ENCODE peak calls at places on chromosome 12, in seven cellular contexts. C is PC-9, V is fibroblast of mammary gland, Z is A673, J is kidney epithelial cell, O is cardiac fibroblast, E is prostate gland. P is an unnamed sample.

GRCh38 chr12:128820723-128821432 is 2.9 kb downstream of the SLC15A4 start:
- DNase-seq in V (no peak), E (no peak), J (no peak), Z (no peak), O (no peak), C (no peak), P (no peak)

GRCh38 chr12:77855548-77855947 is 24.9 kb downstream of the NAV3 start:
- DNase-seq in J (no peak), C (no peak), E (no peak), Z (no peak), O (no peak), V (peak), P (peak)

GRCh38 chr12:55767156-55767555 is 24.2 kb downstream of the GDF11 start:
- DNase-seq in J (no peak), V (no peak), Z (no peak), C (no peak), E (no peak), O (no peak), P (no peak)

GRCh38 chr12:68963456-68963859 is 30.5 kb upstream of the CPM start:
- DNase-seq in Z (no peak), C (no peak), V (peak), E (no peak), J (no peak), O (peak), P (no peak)

GRCh38 chr12:9388379-9388778 is 180.2 kb upstream of the PZP start:
- DNase-seq in C (no peak), E (no peak), V (no peak), J (no peak), Z (no peak), O (no peak), P (no peak)

GRCh38 chr12:133057446-133057845 is 20.1 kb downstream of the ZNF84 start:
- DNase-seq in E (no peak), C (no peak), Z (no peak), V (peak), O (peak), J (no peak), P (peak)

GRCh38 chr12:125122668-125123067 is 57.4 kb downstream of the AACS start:
- DNase-seq in Z (no peak), E (no peak), O (no peak), J (no peak), C (no peak), V (no peak), P (no peak)

GRCh38 chr12:15472036-15472435 is 149.7 kb downstream of the PTPRO start:
- DNase-seq in O (no peak), V (no peak), E (no peak), Z (no peak), J (no peak), C (peak), P (no peak)

GRCh38 chr12:71161575-71161974 is 3.8 kb upstream of the TSPAN8 start:
- DNase-seq in Z (no peak), V (no peak), C (no peak), E (no peak), O (no peak), J (no peak), P (no peak)

GRCh38 chr12:83042441-83043215 is 355.9 kb downstream of the TMTC2 start:
- DNase-seq in C (no peak), Z (peak), V (no peak), E (no peak), O (no peak), J (no peak), P (peak)

GRCh38 chr12:51676875-51677274 is 85.8 kb downstream of the SCN8A start:
- DNase-seq in J (no peak), C (no peak), V (no peak), O (no peak), E (no peak), Z (no peak), P (no peak)

GRCh38 chr12:75155962-75156361 is 53.7 kb downstream of the KCNC2 start:
- DNase-seq in C (no peak), E (no peak), J (no peak), Z (no peak), O (no peak), V (no peak), P (no peak)

GRCh38 chr12:112998997-112999767 is 20.9 kb downstream of the OAS2 start:
- DNase-seq in C (no peak), V (no peak), J (no peak), Z (no peak), E (no peak), O (no peak), P (no peak)

GRCh38 chr12:131990066-131990979 is 40.6 kb downstream of the EP400 start:
- DNase-seq in V (no peak), E (no peak), Z (peak), O (no peak), C (no peak), J (no peak), P (peak)

GRCh38 chr12:12893438-12893837 is 2.1 kb downstream of the GPRC5A start:
- DNase-seq in Z (no peak), C (peak), E (no peak), J (no peak), V (no peak), O (no peak), P (no peak)

GRCh38 chr12:90729741-90730140 is 225.2 kb downstream of the CCER1 start:
- DNase-seq in C (peak), J (no peak), Z (no peak), V (peak), E (no peak), O (peak), P (peak)

GRCh38 chr12:107903377-107904061 is 129.0 kb downstream of the ASCL4 start:
- DNase-seq in O (no peak), Z (peak), C (no peak), E (peak), J (no peak), V (no peak), P (no peak)

GRCh38 chr12:130213249-130213648 is 51.0 kb downstream of the FZD10 start:
- DNase-seq in E (no peak), C (no peak), O (no peak), J (no peak), V (no peak), Z (no peak), P (no peak)

GRCh38 chr12:88921890-88922532 is 341.7 kb upstream of the KITLG start:
- DNase-seq in C (no peak), J (no peak), Z (no peak), V (no peak), E (no peak), O (no peak), P (no peak)

GRCh38 chr12:102116392-102116791 is 3.5 kb downstream of the NUP37 start:
- DNase-seq in E (no peak), V (no peak), C (no peak), J (no peak), Z (no peak), O (no peak), P (no peak)

GRCh38 chr12:75655233-75655879 is 143.9 kb upstream of the KRR1 start:
- DNase-seq in C (no peak), V (no peak), O (no peak), E (no peak), Z (no peak), J (no peak), P (no peak)

DNA sequence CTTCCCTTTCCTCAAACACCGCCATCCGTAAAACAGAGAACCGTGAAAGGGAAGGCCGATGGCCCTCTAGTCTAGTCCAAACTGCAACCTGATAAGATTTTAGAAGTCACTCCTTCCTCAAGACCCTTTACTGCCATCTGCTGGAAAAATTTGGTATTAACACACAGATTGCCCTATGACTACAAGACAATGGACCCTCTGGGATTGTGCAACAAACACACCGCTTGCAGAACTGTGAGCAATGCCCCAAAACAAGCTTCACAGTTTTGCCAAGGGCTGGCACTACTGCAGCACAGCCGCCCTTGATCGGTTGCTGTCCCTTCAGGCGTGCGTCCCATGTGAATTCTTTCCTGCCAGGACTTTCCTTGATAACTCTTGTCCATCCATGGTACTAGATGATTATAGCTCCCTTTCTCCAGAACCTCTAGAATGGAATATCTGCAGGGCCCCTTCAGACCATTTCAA is 23.1 kb downstream of the LLPH start:
- DNase-seq in O (peak), E (peak), V (peak), Z (peak), C (peak), J (peak), P (peak)
- TF ChIP-seq CTCF in O (peak), E (peak), V (peak), Z (peak), C (peak), J (peak), P (peak)

GRCh38 chr12:59629890-59630289 is 34.1 kb downstream of the SLC16A7 start:
- DNase-seq in O (no peak), Z (no peak), J (no peak), C (no peak), E (no peak), V (no peak), P (no peak)

GRCh38 chr12:59636945-59637656 is 41.3 kb downstream of the SLC16A7 start:
- DNase-seq in V (no peak), C (no peak), E (no peak), O (no peak), J (no peak), Z (no peak), P (no peak)

GRCh38 chr12:59634254-59634653 is 38.4 kb downstream of the SLC16A7 start:
- DNase-seq in Z (no peak), V (no peak), C (no peak), J (no peak), E (no peak), O (no peak), P (no peak)

GRCh38 chr12:59627582-59627981 is 31.8 kb downstream of the SLC16A7 start:
- DNase-seq in V (no peak), J (no peak), C (no peak), E (no peak), Z (no peak), O (no peak), P (no peak)

DNA sequence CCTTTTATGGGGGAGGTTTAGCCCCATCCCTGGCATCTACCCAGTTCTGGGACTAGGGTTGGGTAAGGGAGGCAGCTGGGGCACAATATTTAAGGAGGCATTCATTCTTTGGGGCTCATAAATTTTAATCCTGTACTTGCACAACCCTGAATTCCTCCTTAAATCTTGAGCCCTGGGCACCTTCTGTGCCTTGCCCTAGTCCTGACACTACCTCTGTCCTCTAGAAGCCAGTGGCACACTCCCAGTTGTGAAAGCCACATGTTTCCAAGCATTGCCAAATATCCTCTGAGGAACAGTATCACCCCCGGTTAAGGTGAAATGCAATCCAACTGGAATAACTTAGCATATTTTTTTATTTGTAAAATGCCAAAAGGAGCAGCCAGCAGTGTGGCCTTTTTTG is 36.6 kb downstream of the SLC16A7 start:
- DNase-seq in E (no peak), Z (no peak), O (peak), C (no peak), J (no peak), V (peak), P (no peak)
- H3K4me3 ChIP-seq in E (no peak), Z (no peak), O (no peak), C (no peak), J (no peak), V (no peak), P (no peak)

GRCh38 chr12:97283297-97283696 is 179.3 kb upstream of the RMST start:
- DNase-seq in Z (peak), C (no peak), V (no peak), O (no peak), J (no peak), E (no peak), P (no peak)
- TF ChIP-seq CTCF in Z (peak), C (peak), V (no peak), O (no peak), J (peak), E (no peak), P (no peak)

DNA sequence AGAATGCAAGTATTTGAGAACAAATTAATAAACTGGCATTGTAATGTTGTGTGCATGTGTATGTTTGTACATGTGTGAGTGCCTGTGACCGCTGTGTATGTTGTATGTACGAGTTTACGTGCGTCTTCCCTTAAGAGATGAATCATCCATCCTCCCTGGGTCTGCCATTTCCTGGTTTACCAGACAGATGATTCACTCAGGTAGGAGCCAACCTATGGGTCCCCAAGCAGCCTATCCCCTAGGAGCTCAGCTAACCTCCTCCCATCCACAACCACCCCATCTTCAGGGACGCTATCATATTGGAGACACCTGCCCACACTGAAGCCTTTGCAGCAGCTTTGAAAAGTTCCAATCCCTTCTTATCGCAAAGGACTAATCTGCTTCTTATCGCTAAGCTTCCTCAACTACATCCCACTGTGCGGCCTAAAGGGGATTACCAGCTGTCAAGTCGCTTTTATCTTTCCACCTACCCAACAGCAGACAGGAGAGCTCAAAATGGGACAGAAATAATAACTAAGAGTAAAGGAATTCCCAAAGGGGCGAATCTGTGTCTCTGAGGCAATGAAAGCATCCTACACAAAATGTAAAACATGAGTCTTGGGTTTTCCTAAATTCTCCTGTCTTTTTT is 81.5 kb upstream of the TMCC3 start:
- DNase-seq in J (no peak), O (no peak), Z (no peak), V (no peak), C (no peak), E (no peak), P (no peak)
- H3K4me3 ChIP-seq in J (no peak), O (no peak), Z (no peak), V (no peak), C (no peak), E (no peak), P (no peak)

GRCh38 chr12:57273516-57273915 is 22.5 kb upstream of the STAC3 start:
- DNase-seq in J (no peak), V (no peak), O (no peak), Z (no peak), C (no peak), E (no peak), P (no peak)
- TF ChIP-seq CTCF in J (no peak), V (no peak), O (no peak), Z (no peak), C (no peak), E (no peak), P (no peak)

DNA sequence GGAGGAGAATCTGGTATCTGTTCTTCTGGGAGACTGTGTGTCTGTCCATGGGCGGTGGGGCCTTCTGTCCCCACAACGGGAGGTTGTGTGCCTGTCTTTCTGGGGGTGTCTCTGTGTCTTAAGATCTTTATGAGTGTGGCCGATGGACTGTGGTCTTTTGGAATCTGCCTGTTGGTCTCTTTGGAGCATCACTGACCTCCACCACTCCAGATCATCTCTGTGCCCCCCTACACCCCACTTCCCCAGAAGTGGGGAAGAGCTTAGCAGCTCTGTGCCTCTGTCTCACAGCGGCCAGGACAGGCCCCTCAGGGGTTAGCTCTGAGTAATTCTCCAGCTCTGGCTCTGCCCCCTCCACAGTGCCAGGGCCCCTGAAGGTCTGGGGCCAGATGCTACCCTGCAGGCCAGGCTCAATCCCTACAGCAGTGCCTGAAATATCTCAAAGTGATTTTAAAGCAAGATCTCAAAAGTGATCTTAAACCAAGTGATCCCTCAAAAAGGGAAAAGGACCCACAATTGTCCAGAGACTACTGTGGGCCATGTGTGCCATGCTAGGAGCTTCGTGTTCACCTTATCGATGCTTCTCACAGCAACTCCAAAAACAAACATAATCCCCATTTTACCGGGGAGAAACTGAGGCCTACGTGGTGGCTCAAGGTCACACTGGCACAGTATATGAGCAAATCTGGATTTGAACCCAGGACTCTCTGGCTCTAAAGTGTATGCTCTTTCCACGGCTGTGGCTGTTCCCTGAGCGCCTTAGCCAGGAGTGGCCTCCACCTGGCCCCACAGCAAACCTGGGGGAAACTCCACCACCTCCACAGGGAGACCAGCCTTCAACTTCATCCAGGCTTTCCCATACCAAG is 26.0 kb upstream of the KRT78 start:
- DNase-seq in J (no peak), Z (no peak), O (peak), V (no peak), E (no peak), C (no peak), P (peak)
- H3K4me3 ChIP-seq in J (no peak), Z (peak), O (peak), V (peak), E (peak), C (peak), P (no peak)

DNA sequence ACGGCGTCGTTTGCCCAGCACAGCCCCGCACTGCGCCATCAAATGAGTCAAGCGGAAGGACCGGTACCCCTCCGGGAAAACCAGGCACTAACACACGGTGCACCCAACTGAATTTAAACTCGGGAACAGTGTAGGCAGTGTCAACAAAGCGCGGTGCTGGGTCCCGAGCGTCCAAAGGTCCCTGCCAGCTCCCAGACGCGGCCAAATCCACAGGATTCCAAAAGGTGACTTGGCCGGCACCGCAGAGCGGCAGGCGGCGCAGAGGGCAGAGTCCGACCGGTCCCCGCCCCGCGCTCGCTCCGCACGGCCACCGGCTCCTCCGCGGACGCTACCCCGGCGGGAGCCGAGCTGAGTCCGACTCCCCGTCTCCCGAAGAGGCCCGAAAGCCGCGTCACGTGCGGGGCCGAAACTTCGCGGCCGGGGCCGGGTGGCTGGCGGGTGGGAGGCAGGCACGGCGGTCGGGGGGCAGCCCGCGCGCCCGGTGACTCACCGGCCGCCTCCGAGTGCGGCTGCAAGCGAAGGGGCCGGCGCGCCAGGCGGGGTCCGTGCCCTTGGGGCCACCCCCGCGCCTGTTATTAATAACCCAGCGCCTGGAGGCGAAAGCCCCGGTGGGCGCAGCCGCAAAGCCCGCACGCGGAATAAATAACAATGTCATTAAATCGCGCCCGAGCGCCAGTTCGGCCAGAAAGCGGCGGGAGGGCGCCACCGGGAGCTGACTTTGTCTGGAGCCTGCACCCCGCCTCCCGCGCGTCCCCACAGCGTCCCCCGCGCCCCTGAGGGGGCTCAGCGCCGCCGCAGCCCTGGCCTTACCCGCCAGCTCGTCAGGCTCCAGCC is 823 bp downstream of the DENND5B start:
- DNase-seq in J (no peak), Z (peak), C (peak), V (peak), O (peak), E (peak), P (peak)
- TF ChIP-seq CTCF in J (no peak), Z (peak), C (no peak), V (no peak), O (no peak), E (no peak), P (no peak)

P was measured in astrocyte.